ENCODE peak calls at places on chromosomes 12 and 14, in five cellular contexts. B is pons, C is NCI-H460, I is COR-L47, H is non-pigmented ciliary epithelial cell. V is an unnamed sample.

GRCh38 chr12:2851931-2852330 is 4.9 kb downstream of the TEX52 start:
- DNase-seq in B (no peak), C (no peak), I (no peak), H (no peak), V (no peak)

GRCh38 chr12:65294863-65295262 is 16.4 kb downstream of the MSRB3 start:
- DNase-seq in B (no peak), C (no peak), I (no peak), H (no peak), V (no peak)

GRCh38 chr12:116534341-116535121 is 24.6 kb upstream of the MAP1LC3B2 start:
- DNase-seq in B (peak; percentile 41), C (no peak), I (no peak), H (no peak), V (no peak)

GRCh38 chr12:98572010-98572409 is 21.5 kb upstream of the SLC25A3 start:
- DNase-seq in B (no peak), C (no peak), I (no peak), H (no peak), V (no peak)

GRCh38 chr12:46711756-46712155 is 114.0 kb downstream of the SLC38A4 start:
- DNase-seq in B (no peak), C (no peak), I (no peak), H (peak; percentile 10), V (peak; percentile 10)

GRCh38 chr14:59356783-59357182 is 108.4 kb downstream of the GPR135 start:
- DNase-seq in B (no peak), C (no peak), I (no peak), H (no peak), V (no peak)

GRCh38 chr14:34053666-34054065 is 102.8 kb upstream of the EGLN3 start:
- DNase-seq in B (no peak), C (no peak), I (no peak), H (no peak), V (peak; percentile 13)

GRCh38 chr12:108629824-108630476 is 3.7 kb downstream of the SELPLG start:
- DNase-seq in B (no peak), C (no peak), I (no peak), H (peak; percentile 70), V (peak; percentile 88)

GRCh38 chr12:68850390-68850789 is 42.4 kb downstream of the MDM2 start:
- DNase-seq in B (no peak), C (no peak), I (no peak), H (no peak), V (no peak)

GRCh38 chr14:100653409-100653808 is 66.2 kb upstream of the BEGAIN start:
- DNase-seq in B (no peak), C (no peak), I (no peak), H (no peak), V (no peak)

GRCh38 chr12:113580437-113580836 is 108.8 kb upstream of the LHX5 start:
- DNase-seq in B (no peak), C (no peak), I (no peak), H (no peak), V (no peak)

GRCh38 chr14:94395306-94395899 is 7.0 kb upstream of the SERPINA1 start:
- DNase-seq in B (no peak), C (no peak), I (no peak), H (no peak), V (no peak)

GRCh38 chr14:85528080-85528881 is 1.7 kb upstream of the FLRT2 start:
- DNase-seq in B (peak; percentile 73), C (peak; percentile 89), I (peak; percentile 54), H (peak; percentile 86), V (peak; percentile 58)

GRCh38 chr12:121224591-121224990 is 14.7 kb downstream of the P2RX4 start:
- DNase-seq in B (no peak), C (no peak), I (no peak), H (no peak), V (no peak)

V was measured in GM03348.